ENCODE peak calls at places on chromosomes 16 and 17, in six cellular contexts. O is lower lobe of right lung, A is RWPE1, N is AG04450, B is esophagus squamous epithelium, I is tibial artery. E is an unnamed sample.

GRCh38 chr17:17358866-17359265 is 55.7 kb downstream of the NT5M start:
- DNase-seq in O (no peak), I (no peak), N (no peak), B (no peak), A (no peak), E (no peak)

GRCh38 chr17:74357466-74357809 is 4.2 kb downstream of the BTBD17 start:
- DNase-seq in A (no peak), O (no peak), B (no peak), N (no peak), I (no peak), E (no peak)

GRCh38 chr17:17771498-17772201 is 65.1 kb downstream of the SREBF1 start:
- DNase-seq in I (no peak), O (no peak), N (no peak), A (no peak), B (no peak), E (no peak)

GRCh38 chr17:4005296-4006164 is 41.3 kb upstream of the ATP2A3 start:
- DNase-seq in O (no peak), N (no peak), B (no peak), A (no peak), I (no peak), E (no peak)

GRCh38 chr17:63552211-63552610 is 1.9 kb downstream of the DCAF7 start:
- DNase-seq in N (peak; percentile 13), I (no peak), B (no peak), A (no peak), O (no peak), E (no peak)

GRCh38 chr16:15652293-15653001 is 2.4 kb downstream of the NDE1 start:
- DNase-seq in N (no peak), B (no peak), I (no peak), O (no peak), A (no peak), E (no peak)

GRCh38 chr16:25434061-25434460 is 176.4 kb upstream of the ZKSCAN2 start:
- DNase-seq in O (no peak), I (no peak), B (no peak), N (no peak), A (no peak), E (no peak)

GRCh38 chr17:58232707-58233156 is 5.7 kb upstream of the LPO start:
- DNase-seq in O (peak; percentile 67), A (no peak), N (peak; percentile 27), B (no peak), I (no peak), E (no peak)

GRCh38 chr17:65633988-65634387 is 72.5 kb upstream of the AXIN2 start:
- DNase-seq in N (no peak), I (no peak), A (no peak), B (no peak), O (no peak), E (no peak)

GRCh38 chr17:37100231-37100630 is 151.5 kb downstream of the AATF start:
- DNase-seq in B (no peak), I (no peak), A (no peak), O (no peak), N (no peak), E (no peak)

GRCh38 chr17:50692448-50693040 is 15.2 kb downstream of the ANKRD40 start:
- DNase-seq in A (no peak), B (no peak), N (no peak), I (no peak), O (no peak), E (no peak)

GRCh38 chr16:85379041-85380001 is 233.8 kb upstream of the GSE1 start:
- DNase-seq in I (no peak), O (no peak), N (no peak), A (no peak), B (no peak), E (no peak)

GRCh38 chr17:19024101-19025078 is 19.8 kb upstream of the FAM83G start:
- DNase-seq in O (peak; percentile 32), A (peak; percentile 47), N (no peak), B (no peak), I (peak; percentile 47), E (peak; percentile 11)

GRCh38 chr17:49717371-49717841 is 9.6 kb upstream of the SLC35B1 start:
- DNase-seq in A (no peak), O (no peak), B (no peak), N (no peak), I (no peak), E (peak; percentile 41)

GRCh38 chr17:82429824-82430223 is 11.4 kb upstream of the OGFOD3 start:
- DNase-seq in I (no peak), N (no peak), A (no peak), O (no peak), B (no peak), E (no peak)

GRCh38 chr16:2362218-2362617 is 21.7 kb upstream of the ABCA3 start:
- DNase-seq in A (no peak), O (no peak), N (no peak), B (no peak), I (no peak), E (no peak)

GRCh38 chr17:57045868-57046671 is 39.0 kb upstream of the AKAP1 start:
- DNase-seq in A (no peak), O (peak; percentile 65), B (no peak), N (no peak), I (peak; percentile 69), E (peak; percentile 36)

GRCh38 chr16:75256059-75256870 is 4.8 kb upstream of the BCAR1 start:
- DNase-seq in B (no peak), N (no peak), A (no peak), I (peak; percentile 87), O (peak; percentile 63), E (peak; percentile 56)

GRCh38 chr16:15822957-15823356 is 33.9 kb downstream of the MYH11 start:
- DNase-seq in A (no peak), N (no peak), O (no peak), B (no peak), I (peak; percentile 95), E (no peak)

GRCh38 chr16:88616320-88616719 is 22.1 kb upstream of the IL17C start:
- DNase-seq in I (no peak), N (no peak), B (no peak), O (peak; percentile 91), A (no peak), E (no peak)

GRCh38 chr17:70375813-70376448 is 206.6 kb downstream of the KCNJ2 start:
- DNase-seq in O (no peak), I (no peak), N (no peak), B (no peak), A (no peak), E (no peak)

GRCh38 chr16:88331989-88332920 is 50.5 kb upstream of the ZNF469 start:
- DNase-seq in A (peak; percentile 91), I (peak; percentile 94), B (no peak), O (no peak), N (peak; percentile 100), E (peak; percentile 91)

GRCh38 chr16:1680361-1680760 is 2.3 kb downstream of the JPT2 start:
- DNase-seq in B (no peak), N (no peak), A (no peak), O (no peak), I (no peak), E (no peak)

GRCh38 chr16:6081320-6081976 is 983.9 kb upstream of the EEF2KMT start:
- DNase-seq in A (peak; percentile 8), O (no peak), B (no peak), I (no peak), N (no peak), E (no peak)
- TF ChIP-seq CTCF in A (peak; percentile 29), O (peak; percentile 62), B (peak; percentile 42), I (no peak), N (no peak), E (peak; percentile 31)

GRCh38 chr17:35116845-35117244 is 2.8 kb downstream of the RAD51D start:
- DNase-seq in I (no peak), A (no peak), O (no peak), B (no peak), N (no peak), E (no peak)

GRCh38 chr17:35121315-35121714 is at the start of gene FNDC8:
- DNase-seq in O (no peak), A (no peak), I (no peak), N (no peak), B (no peak), E (no peak)

GRCh38 chr17:35119370-35120185 is at the start of gene RAD51D:
- DNase-seq in B (no peak), A (peak; percentile 76), O (peak; percentile 85), N (peak; percentile 15), I (peak; percentile 77), E (peak; percentile 87)

GRCh38 chr17:35117984-35118383 is 1.7 kb downstream of the RAD51D start:
- DNase-seq in A (no peak), O (no peak), I (no peak), B (no peak), N (no peak), E (no peak)
- TF ChIP-seq CTCF in A (no peak), O (no peak), I (no peak), B (peak; percentile 9), N (no peak), E (no peak)

DNA sequence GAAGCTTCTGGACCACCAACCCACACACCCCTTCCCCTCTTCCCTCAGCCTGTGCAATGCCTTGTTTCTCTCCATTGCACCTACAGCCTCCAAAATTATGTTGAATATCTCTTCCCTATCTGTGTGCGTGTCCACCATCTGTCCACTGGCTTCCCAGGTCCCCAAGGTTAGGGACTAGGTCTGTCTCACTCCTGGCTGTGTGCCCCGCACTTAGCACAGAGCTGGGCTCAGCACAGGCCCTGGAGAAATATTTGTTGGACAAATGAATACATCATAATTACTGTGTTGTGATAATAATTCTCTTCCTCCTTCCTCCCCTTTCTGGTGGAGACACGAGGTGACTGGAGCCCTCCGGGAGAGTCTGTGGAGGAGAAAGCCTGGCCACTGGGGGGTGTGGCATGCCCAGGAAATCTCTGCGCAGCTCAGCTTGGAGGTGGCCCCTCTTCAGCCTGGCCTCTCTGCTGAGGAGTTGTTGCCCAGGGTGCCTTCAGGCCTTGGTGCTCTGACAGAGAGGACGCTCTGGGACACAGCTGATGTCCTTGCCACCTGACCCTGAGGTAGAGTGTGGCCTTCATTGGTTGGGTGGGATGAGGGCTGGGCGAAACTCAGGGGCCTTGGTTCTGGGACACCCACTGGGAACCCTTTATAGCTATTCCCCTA is 3.3 kb upstream of the BRD7 start:
- DNase-seq in I (peak; percentile 80), N (no peak), A (no peak), B (no peak), O (no peak), E (no peak)
- TF ChIP-seq CTCF in I (peak; percentile 44), N (peak; percentile 31), A (no peak), B (no peak), O (peak; percentile 14), E (no peak)

DNA sequence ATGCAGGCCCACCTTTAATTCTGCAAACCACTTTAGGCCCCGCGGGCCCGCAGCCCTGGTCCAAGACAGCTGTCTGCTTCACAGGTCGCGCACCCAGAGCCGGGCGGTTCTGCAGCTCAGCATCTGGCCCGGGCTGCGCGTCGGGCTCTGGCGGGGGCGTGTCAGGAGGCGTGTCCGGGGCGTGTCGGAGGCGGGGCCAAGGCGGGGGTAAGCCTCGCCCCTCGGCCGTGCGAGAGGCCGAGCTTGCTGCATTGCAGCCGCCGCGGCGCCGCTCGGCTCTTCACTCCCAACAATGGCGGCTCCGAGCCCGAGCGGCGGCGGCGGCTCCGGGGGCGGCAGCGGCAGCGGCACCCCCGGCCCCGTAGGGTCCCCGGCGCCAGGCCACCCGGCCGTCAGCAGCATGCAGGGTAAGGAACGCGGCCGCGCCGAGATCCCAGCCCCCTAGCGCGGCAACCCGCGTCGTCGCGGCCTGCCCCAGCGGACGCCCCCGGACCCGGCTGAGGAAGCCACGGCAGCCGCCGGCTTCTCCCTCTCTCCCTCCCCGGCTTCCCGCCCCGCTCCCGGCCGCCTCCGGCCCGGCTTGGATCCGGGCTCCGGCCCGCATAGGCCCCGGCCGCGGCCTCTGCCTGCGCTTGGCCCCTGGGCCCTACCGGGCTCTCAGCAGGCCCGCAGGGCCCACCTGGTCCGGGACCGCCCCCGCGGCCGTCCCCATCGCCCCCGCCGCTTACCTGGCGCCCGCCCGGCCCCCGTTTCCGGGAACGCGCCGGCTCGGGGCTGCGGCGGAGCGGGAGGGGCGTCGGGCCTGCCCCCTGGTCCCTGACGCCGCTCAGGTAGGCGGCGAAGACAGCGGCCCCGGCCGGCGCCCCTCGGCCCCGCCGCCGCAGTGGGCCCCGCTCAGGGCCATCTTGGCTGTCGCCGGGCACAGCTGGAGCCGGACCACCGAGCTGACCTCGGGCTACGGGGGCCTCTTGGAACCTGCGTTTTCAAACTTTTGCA is at the start of gene MAP2K4:
- DNase-seq in A (peak; percentile 93), N (peak; percentile 64), I (peak; percentile 96), O (peak; percentile 93), B (peak; percentile 68), E (peak; percentile 91)
- TF ChIP-seq CTCF in A (no peak), N (no peak), I (no peak), O (no peak), B (peak; percentile 4), E (no peak)